ENCODE peak calls at places on chromosomes 12 and 14, in ten cellular contexts. X is lung; E is natural killer cell; Z is stimulated activated CD4-positive, alpha-beta T cell treated with anti-CD3 and anti-CD28 coated beads, TNF-alpha, amount 100 ng/mL, for 48 hours; B is hippocampal formation; A is head of caudate nucleus; H is iPS-NIHi11; W is naive thymus-derived CD4-positive, alpha-beta T cell; F is NCI-H1105; S is stimulated activated CD8-positive, alpha-beta memory T cell treated with anti-CD3 and anti-CD28 coated beads, Interleukin-4, amount 100 ng/mL, for 4 hours. P is an unnamed sample.

GRCh38 chr12:48021485-48022179 is 17.4 kb upstream of the COL2A1 start:
- DNase-seq in S (no peak), H (peak; percentile 87), B (no peak), X (peak; percentile 53), F (peak; percentile 89), A (no peak), E (no peak), W (no peak), Z (no peak), P (no peak)

GRCh38 chr12:77813558-77813957 is 17.1 kb upstream of the NAV3 start:
- DNase-seq in W (no peak), H (no peak), B (no peak), F (no peak), X (no peak), S (no peak), A (no peak), Z (no peak), E (no peak), P (no peak)

GRCh38 chr12:120388711-120389431 is 19.9 kb upstream of the MSI1 start:
- DNase-seq in B (no peak), S (no peak), W (no peak), A (peak; percentile 60), X (no peak), F (peak; percentile 82), E (no peak), H (peak; percentile 80), Z (no peak), P (no peak)

GRCh38 chr12:87820524-87821194 is 208.5 kb downstream of the C12orf50 start:
- DNase-seq in W (no peak), B (no peak), Z (no peak), E (no peak), H (no peak), S (no peak), X (no peak), A (no peak), F (no peak), P (no peak)

GRCh38 chr12:15050664-15051063 is 77.8 kb downstream of the PDE6H start:
- DNase-seq in S (no peak), B (no peak), H (no peak), E (no peak), F (no peak), A (no peak), W (no peak), X (no peak), Z (no peak), P (no peak)

GRCh38 chr12:195191-195590 is 18.8 kb downstream of the SLC6A12 start:
- DNase-seq in B (no peak), F (no peak), E (no peak), W (no peak), A (no peak), H (no peak), S (no peak), Z (no peak), X (no peak), P (no peak)

GRCh38 chr14:29652586-29652985 is 275.1 kb downstream of the PRKD1 start:
- DNase-seq in F (no peak), S (no peak), Z (no peak), A (no peak), W (no peak), B (no peak), X (no peak), E (no peak), H (no peak), P (no peak)

GRCh38 chr12:32679091-32679909 is at the start of gene DNM1L:
- DNase-seq in B (peak; percentile 96), X (peak; percentile 95), F (peak; percentile 99), S (peak; percentile 83), Z (peak; percentile 77), H (peak; percentile 99), E (peak; percentile 89), W (peak; percentile 89), A (peak; percentile 97), P (peak; percentile 92)

GRCh38 chr12:39605996-39606395 is 13.6 kb downstream of the ABCD2 start:
- DNase-seq in E (no peak), B (no peak), S (no peak), H (no peak), X (no peak), A (no peak), Z (no peak), W (no peak), F (no peak), P (no peak)

GRCh38 chr12:49651855-49652254 is 28.5 kb downstream of the PRPF40B start:
- DNase-seq in W (no peak), E (no peak), X (no peak), Z (no peak), A (no peak), B (no peak), F (no peak), H (peak; percentile 58), S (no peak), P (no peak)

GRCh38 chr14:105448706-105449111 is 25.9 kb upstream of the CRIP2 start:
- DNase-seq in X (peak; percentile 66), S (peak; percentile 21), F (no peak), B (peak; percentile 18), Z (peak; percentile 18), A (peak; percentile 87), E (peak; percentile 68), H (peak; percentile 96), W (peak; percentile 45), P (no peak)

GRCh38 chr14:78972440-78972839 is 802.3 kb downstream of the NRXN3 start:
- DNase-seq in A (no peak), F (no peak), S (no peak), E (no peak), W (no peak), H (no peak), Z (no peak), B (no peak), X (no peak), P (no peak)

GRCh38 chr12:12333407-12333831 is 16.6 kb downstream of the MANSC1 start:
- DNase-seq in H (no peak), X (no peak), F (peak; percentile 92), B (no peak), Z (no peak), S (no peak), E (no peak), A (no peak), W (no peak), P (no peak)

GRCh38 chr14:96150214-96150613 is 54.4 kb upstream of the BDKRB2 start:
- DNase-seq in H (no peak), E (no peak), X (no peak), S (no peak), W (no peak), F (no peak), Z (no peak), B (no peak), A (no peak), P (no peak)

GRCh38 chr14:72615511-72616121 is 278.3 kb downstream of the DPF3 start:
- DNase-seq in W (no peak), A (no peak), X (no peak), S (no peak), E (no peak), Z (no peak), B (peak; percentile 14), H (peak; percentile 31), F (no peak), P (no peak)

GRCh38 chr12:101089271-101089670 is 120.8 kb downstream of the SLC5A8 start:
- DNase-seq in F (no peak), X (no peak), Z (no peak), E (no peak), B (no peak), W (no peak), S (no peak), A (no peak), H (no peak), P (no peak)